ENCODE peak calls at places on chromosomes 4 and X, in four cellular contexts. A is NCI-H1417, Y is suprapubic skin, S is foreskin fibroblast. D is an unnamed sample.

GRCh38 chr4:6334203-6334887 is 64.7 kb downstream of the WFS1 start:
- DNase-seq in A (no peak), S (no peak), Y (no peak), D (no peak)

GRCh38 chrX:150664290-150664689 is 28.9 kb upstream of the MTMR1 start:
- DNase-seq in A (peak), Y (no peak), S (no peak), D (no peak)

GRCh38 chrX:102067966-102068723 is 57.3 kb upstream of the TCEAL2 start:
- DNase-seq in A (peak), S (peak), Y (no peak), D (peak)

GRCh38 chrX:13448941-13449340 is 120.5 kb upstream of the EGFL6 start:
- DNase-seq in Y (no peak), A (no peak), S (no peak), D (no peak)

GRCh38 chr4:176321589-176321988 is 1.8 kb downstream of the SPCS3 start:
- DNase-seq in S (no peak), Y (no peak), A (no peak), D (no peak)

GRCh38 chr4:69088473-69088872 is 7.8 kb upstream of the UGT2B7 start:
- DNase-seq in Y (no peak), S (no peak), A (no peak), D (no peak)

GRCh38 chr4:15361529-15361928 is 66.3 kb upstream of the C1QTNF7 start:
- DNase-seq in Y (no peak), S (peak), A (no peak), D (no peak)

GRCh38 chr4:86640469-86640868 is 46.4 kb downstream of the PTPN13 start:
- DNase-seq in S (peak), A (no peak), Y (no peak), D (no peak)

GRCh38 chr4:25993564-25994185 is 79.7 kb downstream of the SMIM20 start:
- DNase-seq in Y (no peak), A (no peak), S (peak), D (no peak)

GRCh38 chr4:140109626-140110213 is 44.3 kb downstream of the MAML3 start:
- DNase-seq in Y (no peak), S (no peak), A (peak), D (no peak)

GRCh38 chr4:83328486-83328885 is 6.2 kb downstream of the HPSE start:
- DNase-seq in A (no peak), Y (no peak), S (peak), D (no peak)

GRCh38 chrX:152904151-152905080 is 6.5 kb downstream of the ZNF185 start:
- DNase-seq in Y (no peak), S (peak), A (peak), D (no peak)

GRCh38 chr4:26576171-26576829 is 7.6 kb upstream of the TBC1D19 start:
- DNase-seq in S (peak), Y (no peak), A (no peak), D (no peak)

GRCh38 chr4:848307-848691 is 22.4 kb upstream of the CPLX1 start:
- DNase-seq in Y (no peak), A (no peak), S (no peak), D (no peak)

GRCh38 chr4:150130953-150131352 is 52.7 kb downstream of the DCLK2 start:
- DNase-seq in A (no peak), Y (no peak), S (peak), D (no peak)

GRCh38 chr4:87366763-87367162 is 24.2 kb downstream of the HSD17B11 start:
- DNase-seq in Y (no peak), S (no peak), A (no peak), D (no peak)

D was measured in GM12878.